ENCODE peak calls at places on chromosome 1, in five cellular contexts. C, P, J, Z and U are unnamed samples.
A peak's percentile ranks its signal among the peaks of the same experiment; 100 is the strongest.

GRCh38 chr1:113818585-113818984 is 6.3 kb upstream of the RSBN1 start:
- DNase-seq in C (no peak), Z (no peak), P (no peak), J (no peak), U (no peak)

GRCh38 chr1:198316681-198317080 is 159.9 kb downstream of the NEK7 start:
- DNase-seq in J (no peak), P (no peak), Z (no peak), C (no peak), U (no peak)

GRCh38 chr1:235597867-235598553 is 51.6 kb downstream of the GNG4 start:
- DNase-seq in Z (no peak), J (peak; percentile 55), C (no peak), P (no peak), U (no peak)

GRCh38 chr1:40014812-40015594 is 25.5 kb upstream of the CAP1 start:
- DNase-seq in Z (no peak), J (peak; percentile 77), C (no peak), P (no peak), U (no peak)

GRCh38 chr1:209692296-209692695 is 12.3 kb upstream of the HSD11B1 start:
- DNase-seq in Z (no peak), C (no peak), P (no peak), J (no peak), U (no peak)

GRCh38 chr1:220313576-220313975 is 41.3 kb upstream of the RAB3GAP2 start:
- DNase-seq in Z (no peak), P (no peak), J (no peak), C (no peak), U (no peak)

GRCh38 chr1:9384751-9385245 is 92.1 kb downstream of the SPSB1 start:
- DNase-seq in Z (no peak), P (no peak), J (peak; percentile 31), C (no peak), U (no peak)

GRCh38 chr1:64892576-64893573 is 73.5 kb downstream of the JAK1 start:
- DNase-seq in P (no peak), C (no peak), Z (no peak), J (no peak), U (no peak)

GRCh38 chr1:116446686-116447085 is 73.6 kb downstream of the ATP1A1 start:
- DNase-seq in C (no peak), J (no peak), Z (no peak), P (no peak), U (no peak)

GRCh38 chr1:200518524-200518923 is 102.0 kb downstream of the KIF14 start:
- DNase-seq in J (no peak), P (no peak), Z (no peak), C (no peak), U (peak; percentile 20)

GRCh38 chr1:38872401-38873026 is 634 bp downstream of the MYCBP start:
- DNase-seq in Z (peak; percentile 38), C (peak; percentile 32), J (peak; percentile 27), P (no peak), U (no peak)

GRCh38 chr1:64923294-64923718 is 43.0 kb downstream of the JAK1 start:
- DNase-seq in Z (peak; percentile 51), J (peak; percentile 23), C (no peak), P (no peak), U (no peak)

GRCh38 chr1:84505167-84506001 is 802 bp upstream of the SPATA1 start:
- DNase-seq in P (peak; percentile 63), Z (no peak), C (peak; percentile 70), J (peak; percentile 62), U (peak; percentile 77)

GRCh38 chr1:170856455-170856854 is 78.9 kb upstream of the MROH9 start:
- DNase-seq in Z (no peak), P (no peak), C (no peak), J (peak; percentile 9), U (no peak)

GRCh38 chr1:235648954-235649721 is 446 bp downstream of the GNG4 start:
- DNase-seq in Z (peak; percentile 59), C (peak; percentile 62), J (peak; percentile 52), P (no peak), U (peak; percentile 72)

GRCh38 chr1:205246426-205247119 is 18.8 kb downstream of the TMCC2 start:
- DNase-seq in C (no peak), Z (no peak), P (no peak), J (no peak), U (no peak)

GRCh38 chr1:154501423-154502065 is 475 bp upstream of the TDRD10 start:
- DNase-seq in C (no peak), Z (peak; percentile 5), J (no peak), P (no peak), U (no peak)